ENCODE peak calls at places on chromosomes 3 and 15, in six cellular contexts. One of them, this sample, is unnamed.

GRCh38 chr3:186489507-186489906 is 54.7 kb downstream of the CRYGS start:
- DNase-seq in cardiac muscle cell: no peak
- DNase-seq in neural progenitor cell: no peak
- DNase-seq in fibroblast of the aortic adventitia: no peak
- DNase-seq in GM23338: no peak
- DNase-seq in AG10803: no peak
- DNase-seq in this sample: no peak

GRCh38 chr3:52025453-52025852 is 29.8 kb upstream of the RPL29 start:
- DNase-seq in neural progenitor cell: no peak
- DNase-seq in AG10803: no peak
- DNase-seq in fibroblast of the aortic adventitia: no peak
- DNase-seq in GM23338: no peak
- DNase-seq in cardiac muscle cell: no peak
- DNase-seq in this sample: no peak

GRCh38 chr3:126941721-126942270 is 41.1 kb upstream of the PLXNA1 start:
- DNase-seq in neural progenitor cell: no peak
- DNase-seq in GM23338: no peak
- DNase-seq in AG10803: no peak
- DNase-seq in fibroblast of the aortic adventitia: no peak
- DNase-seq in cardiac muscle cell: no peak
- DNase-seq in this sample: no peak

GRCh38 chr3:181431743-181432142 is 280.0 kb upstream of the SOX2 start:
- DNase-seq in GM23338: no peak
- DNase-seq in neural progenitor cell: no peak
- DNase-seq in cardiac muscle cell: no peak
- DNase-seq in AG10803: no peak
- DNase-seq in fibroblast of the aortic adventitia: no peak
- DNase-seq in this sample: peak; percentile 13

GRCh38 chr3:104102386-104102785 is 1264.3 kb upstream of the ALCAM start:
- DNase-seq in neural progenitor cell: peak; percentile 64
- DNase-seq in GM23338: peak; percentile 77
- DNase-seq in AG10803: peak; percentile 68
- DNase-seq in cardiac muscle cell: peak; percentile 63
- DNase-seq in fibroblast of the aortic adventitia: peak; percentile 63
- DNase-seq in this sample: peak; percentile 61

GRCh38 chr15:74835312-74835823 is 7.6 kb downstream of the ULK3 start:
- DNase-seq in neural progenitor cell: peak; percentile 75
- DNase-seq in fibroblast of the aortic adventitia: peak; percentile 52
- DNase-seq in GM23338: peak; percentile 96
- DNase-seq in AG10803: peak; percentile 28
- DNase-seq in cardiac muscle cell: peak; percentile 57
- DNase-seq in this sample: peak; percentile 40

GRCh38 chr3:102002056-102002455 is 152.7 kb downstream of the NFKBIZ start:
- DNase-seq in neural progenitor cell: no peak
- DNase-seq in cardiac muscle cell: no peak
- DNase-seq in GM23338: no peak
- DNase-seq in AG10803: no peak
- DNase-seq in fibroblast of the aortic adventitia: no peak
- DNase-seq in this sample: no peak

GRCh38 chr3:12707425-12707824 is 43.5 kb upstream of the RAF1 start:
- DNase-seq in fibroblast of the aortic adventitia: peak; percentile 35
- DNase-seq in cardiac muscle cell: peak; percentile 52
- DNase-seq in GM23338: no peak
- DNase-seq in neural progenitor cell: no peak
- DNase-seq in AG10803: peak; percentile 45
- DNase-seq in this sample: no peak

GRCh38 chr3:170368921-170369320 is 11.4 kb downstream of the SKIL start:
- DNase-seq in neural progenitor cell: no peak
- DNase-seq in fibroblast of the aortic adventitia: no peak
- DNase-seq in GM23338: no peak
- DNase-seq in AG10803: no peak
- DNase-seq in cardiac muscle cell: peak; percentile 18
- DNase-seq in this sample: no peak

GRCh38 chr3:15601399-15602145 is at the start of the genes BTD and HACL1:
- DNase-seq in cardiac muscle cell: peak; percentile 100
- DNase-seq in neural progenitor cell: peak; percentile 100
- DNase-seq in AG10803: peak; percentile 99
- DNase-seq in GM23338: peak; percentile 100
- DNase-seq in fibroblast of the aortic adventitia: peak; percentile 99
- DNase-seq in this sample: peak; percentile 100

GRCh38 chr3:174397848-174398247 is 461.3 kb upstream of the NAALADL2 start:
- DNase-seq in GM23338: peak; percentile 54
- DNase-seq in cardiac muscle cell: peak; percentile 69
- DNase-seq in AG10803: peak; percentile 47
- DNase-seq in neural progenitor cell: no peak
- DNase-seq in fibroblast of the aortic adventitia: peak; percentile 75
- DNase-seq in this sample: peak; percentile 45

GRCh38 chr3:65828706-65829105 is 210.0 kb downstream of the MAGI1 start:
- DNase-seq in neural progenitor cell: no peak
- DNase-seq in fibroblast of the aortic adventitia: no peak
- DNase-seq in cardiac muscle cell: peak; percentile 47
- DNase-seq in GM23338: peak; percentile 47
- DNase-seq in AG10803: peak; percentile 27
- DNase-seq in this sample: peak; percentile 49

GRCh38 chr3:170709046-170709445 is 123.2 kb upstream of the SLC7A14 start:
- DNase-seq in cardiac muscle cell: peak; percentile 88
- DNase-seq in AG10803: peak; percentile 97
- DNase-seq in fibroblast of the aortic adventitia: peak; percentile 96
- DNase-seq in neural progenitor cell: no peak
- DNase-seq in GM23338: no peak
- DNase-seq in this sample: no peak

GRCh38 chr3:115758076-115758763 is 134.9 kb downstream of the GAP43 start:
- DNase-seq in GM23338: no peak
- DNase-seq in AG10803: no peak
- DNase-seq in neural progenitor cell: no peak
- DNase-seq in cardiac muscle cell: peak; percentile 5
- DNase-seq in fibroblast of the aortic adventitia: peak; percentile 8
- DNase-seq in this sample: no peak

GRCh38 chr3:170642882-170643601 is 57.2 kb upstream of the SLC7A14 start:
- DNase-seq in fibroblast of the aortic adventitia: no peak
- DNase-seq in AG10803: no peak
- DNase-seq in cardiac muscle cell: no peak
- DNase-seq in GM23338: no peak
- DNase-seq in neural progenitor cell: no peak
- DNase-seq in this sample: no peak

GRCh38 chr3:100992086-100993033 is 861 bp downstream of the ABI3BP start:
- DNase-seq in GM23338: no peak
- DNase-seq in AG10803: peak; percentile 62
- DNase-seq in neural progenitor cell: no peak
- DNase-seq in fibroblast of the aortic adventitia: peak; percentile 79
- DNase-seq in cardiac muscle cell: peak; percentile 65
- DNase-seq in this sample: peak; percentile 48
- H3K4me3 ChIP-seq in GM23338: no peak overlapping the region
- H3K4me3 ChIP-seq in AG10803: peak overlapping the region; percentile 56
- H3K4me3 ChIP-seq in neural progenitor cell: no peak overlapping the region
- H3K4me3 ChIP-seq in fibroblast of the aortic adventitia: peak overlapping the region; percentile 75
- H3K4me3 ChIP-seq in cardiac muscle cell: no peak overlapping the region
- H3K4me3 ChIP-seq in this sample: peak overlapping the region; percentile 28

GRCh38 chr3:11271986-11272904 is at the start of gene ATG7:
- DNase-seq in neural progenitor cell: peak; percentile 99
- DNase-seq in fibroblast of the aortic adventitia: peak; percentile 95
- DNase-seq in cardiac muscle cell: peak; percentile 98
- DNase-seq in AG10803: peak; percentile 95
- DNase-seq in GM23338: peak; percentile 99
- DNase-seq in this sample: peak; percentile 97
- TF ChIP-seq CTCF in neural progenitor cell: no peak
- TF ChIP-seq CTCF in fibroblast of the aortic adventitia: peak; percentile 2
- TF ChIP-seq CTCF in cardiac muscle cell: no peak
- TF ChIP-seq CTCF in AG10803: no peak
- TF ChIP-seq CTCF in GM23338: no peak
- TF ChIP-seq CTCF in this sample: no peak

DNA sequence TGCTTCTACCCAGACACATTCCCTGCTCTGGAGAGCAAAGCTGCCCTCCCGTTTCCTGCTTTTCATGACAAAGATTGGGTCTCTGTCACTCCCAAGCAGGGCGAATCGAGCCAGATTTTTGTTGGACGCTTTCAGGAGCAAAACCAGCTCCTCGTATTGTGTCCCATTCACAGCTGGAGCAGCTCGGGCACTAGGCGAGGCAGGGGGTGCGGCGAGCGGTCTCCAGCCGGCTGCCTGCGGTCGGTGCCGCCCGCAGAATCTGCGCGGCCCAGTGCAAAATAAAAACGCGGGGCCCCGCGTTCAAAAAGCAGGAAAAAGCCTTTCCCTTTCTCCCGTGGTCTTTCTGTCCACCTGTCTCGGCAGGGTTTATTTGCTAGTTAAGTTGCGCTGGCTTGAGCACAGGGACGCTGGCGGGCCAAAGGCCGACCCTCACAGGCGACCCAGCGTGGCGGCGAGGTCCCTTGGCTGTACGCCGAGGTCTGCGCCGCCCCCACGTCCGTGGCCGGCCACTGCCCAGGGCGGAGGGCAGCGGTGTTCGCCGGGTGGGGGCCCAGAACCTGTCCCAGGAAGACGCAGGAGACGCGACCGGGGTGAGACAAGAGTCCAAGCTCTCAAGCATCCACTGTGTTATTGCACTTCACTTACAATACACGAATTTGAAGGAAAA is 71.2 kb downstream of the CYP19A1 start:
- DNase-seq in AG10803: no peak
- DNase-seq in cardiac muscle cell: peak; percentile 31
- DNase-seq in GM23338: peak; percentile 54
- DNase-seq in fibroblast of the aortic adventitia: no peak
- DNase-seq in neural progenitor cell: peak; percentile 65
- DNase-seq in this sample: peak; percentile 15
- H3K4me3 ChIP-seq in AG10803: peak overlapping the region; percentile 57
- H3K4me3 ChIP-seq in cardiac muscle cell: peak overlapping the region; percentile 31
- H3K4me3 ChIP-seq in GM23338: peak overlapping the region; percentile 74
- H3K4me3 ChIP-seq in fibroblast of the aortic adventitia: peak overlapping the region; percentile 64
- H3K4me3 ChIP-seq in neural progenitor cell: peak overlapping the region; percentile 44
- H3K4me3 ChIP-seq in this sample: peak overlapping the region; percentile 38

DNA sequence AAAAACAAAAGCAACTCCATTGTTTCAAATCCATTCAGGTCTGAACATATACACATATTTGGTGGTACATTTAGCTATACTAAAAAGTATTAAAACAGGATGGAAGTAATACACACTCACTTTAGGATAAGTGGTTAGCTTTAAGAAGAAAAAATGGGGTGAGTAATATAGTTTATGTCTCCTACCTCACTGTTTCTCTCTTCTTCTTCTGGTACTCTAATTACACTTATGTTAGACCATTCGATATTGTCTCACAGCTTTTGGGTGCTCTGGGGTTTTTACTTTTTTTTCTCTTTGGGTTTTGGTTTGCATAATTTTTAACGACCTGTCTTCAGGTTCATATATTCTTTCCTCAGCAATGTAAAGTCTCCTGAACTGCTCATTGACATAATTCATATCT is 75.4 kb upstream of the AKAP13 start:
- DNase-seq in fibroblast of the aortic adventitia: no peak
- DNase-seq in GM23338: no peak
- DNase-seq in cardiac muscle cell: no peak
- DNase-seq in AG10803: no peak
- DNase-seq in neural progenitor cell: no peak
- DNase-seq in this sample: no peak
- TF ChIP-seq CTCF in fibroblast of the aortic adventitia: no peak
- TF ChIP-seq CTCF in GM23338: no peak
- TF ChIP-seq CTCF in cardiac muscle cell: no peak
- TF ChIP-seq CTCF in AG10803: no peak
- TF ChIP-seq CTCF in neural progenitor cell: no peak
- TF ChIP-seq CTCF in this sample: no peak

GRCh38 chr3:190001426-190001825 is 119.3 kb downstream of the P3H2 start:
- DNase-seq in GM23338: peak; percentile 45
- DNase-seq in AG10803: no peak
- DNase-seq in fibroblast of the aortic adventitia: no peak
- DNase-seq in cardiac muscle cell: no peak
- DNase-seq in neural progenitor cell: peak; percentile 15
- DNase-seq in this sample: peak; percentile 40
- H3K4me3 ChIP-seq in GM23338: no peak overlapping the region
- H3K4me3 ChIP-seq in AG10803: no peak overlapping the region
- H3K4me3 ChIP-seq in fibroblast of the aortic adventitia: no peak overlapping the region
- H3K4me3 ChIP-seq in cardiac muscle cell: no peak overlapping the region
- H3K4me3 ChIP-seq in neural progenitor cell: no peak overlapping the region
- H3K4me3 ChIP-seq in this sample: no peak overlapping the region

GRCh38 chr3:196287405-196288140 is at the start of gene PCYT1A:
- DNase-seq in cardiac muscle cell: peak; percentile 97
- DNase-seq in GM23338: peak; percentile 98
- DNase-seq in fibroblast of the aortic adventitia: peak; percentile 95
- DNase-seq in neural progenitor cell: peak; percentile 95
- DNase-seq in AG10803: peak; percentile 95
- DNase-seq in this sample: peak; percentile 94

GRCh38 chr3:196287066-196287404 is 491 bp downstream of the PCYT1A start:
- DNase-seq in fibroblast of the aortic adventitia: peak; percentile 39
- DNase-seq in cardiac muscle cell: peak; percentile 29
- DNase-seq in neural progenitor cell: no peak
- DNase-seq in GM23338: peak; percentile 45
- DNase-seq in AG10803: peak; percentile 25
- DNase-seq in this sample: peak; percentile 20

GRCh38 chr3:196288141-196288460 is 575 bp upstream of the PCYT1A start:
- DNase-seq in neural progenitor cell: no peak
- DNase-seq in GM23338: no peak
- DNase-seq in fibroblast of the aortic adventitia: peak; percentile 67
- DNase-seq in cardiac muscle cell: peak; percentile 68
- DNase-seq in AG10803: peak; percentile 44
- DNase-seq in this sample: no peak

GRCh38 chr3:196292281-196292923 is 4.9 kb upstream of the PCYT1A start:
- DNase-seq in GM23338: peak; percentile 69
- DNase-seq in cardiac muscle cell: no peak
- DNase-seq in fibroblast of the aortic adventitia: no peak
- DNase-seq in AG10803: no peak
- DNase-seq in neural progenitor cell: no peak
- DNase-seq in this sample: no peak
- TF ChIP-seq CTCF in GM23338: peak; percentile 32
- TF ChIP-seq CTCF in cardiac muscle cell: no peak
- TF ChIP-seq CTCF in fibroblast of the aortic adventitia: no peak
- TF ChIP-seq CTCF in AG10803: no peak
- TF ChIP-seq CTCF in neural progenitor cell: no peak
- TF ChIP-seq CTCF in this sample: no peak

GRCh38 chr3:195873971-195874370 is 34.4 kb downstream of the TNK2 start:
- DNase-seq in cardiac muscle cell: no peak
- DNase-seq in GM23338: no peak
- DNase-seq in AG10803: no peak
- DNase-seq in neural progenitor cell: no peak
- DNase-seq in fibroblast of the aortic adventitia: no peak
- DNase-seq in this sample: peak; percentile 26
- H3K4me3 ChIP-seq in cardiac muscle cell: no peak overlapping the region
- H3K4me3 ChIP-seq in GM23338: no peak overlapping the region
- H3K4me3 ChIP-seq in AG10803: no peak overlapping the region
- H3K4me3 ChIP-seq in neural progenitor cell: no peak overlapping the region
- H3K4me3 ChIP-seq in fibroblast of the aortic adventitia: no peak overlapping the region
- H3K4me3 ChIP-seq in this sample: no peak overlapping the region

DNA sequence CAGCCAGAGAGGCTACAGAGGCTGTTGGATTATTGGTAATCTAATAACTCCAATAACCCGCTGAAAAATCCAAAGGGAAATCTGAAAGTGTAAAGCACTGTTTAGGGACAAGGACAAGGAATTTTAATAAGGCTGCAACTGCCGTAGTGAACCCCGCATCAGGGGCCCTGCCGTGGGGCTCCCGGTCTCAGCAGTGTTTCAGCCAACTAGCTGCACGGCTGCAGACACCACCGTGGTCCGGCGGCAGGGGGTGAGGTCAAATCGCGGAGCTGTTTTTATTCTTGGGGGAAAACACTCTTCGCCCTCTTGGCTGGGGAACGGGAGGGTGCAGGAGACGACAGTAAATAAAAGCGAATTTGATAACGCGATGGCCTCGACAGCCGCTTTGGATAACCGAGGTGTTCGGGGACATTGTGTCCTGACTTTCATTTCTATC is 6.1 kb downstream of the BCL6 start:
- DNase-seq in cardiac muscle cell: no peak
- DNase-seq in neural progenitor cell: no peak
- DNase-seq in fibroblast of the aortic adventitia: no peak
- DNase-seq in GM23338: peak; percentile 43
- DNase-seq in AG10803: no peak
- DNase-seq in this sample: no peak
- TF ChIP-seq CTCF in cardiac muscle cell: no peak
- TF ChIP-seq CTCF in neural progenitor cell: no peak
- TF ChIP-seq CTCF in fibroblast of the aortic adventitia: no peak
- TF ChIP-seq CTCF in GM23338: peak; percentile 3
- TF ChIP-seq CTCF in AG10803: no peak
- TF ChIP-seq CTCF in this sample: no peak

This sample was measured in astrocyte of the spinal cord.